ENCODE peak calls at places on chromosomes 5 and 9, in ten cellular contexts. B is right lobe of liver, V is A549, O is lower leg skin, X is endothelial cell of umbilical vein, H is H54, M is Peyer's patch, A is GM12891, U is NB4, W is uterus. L is an unnamed sample.

GRCh38 chr5:133409210-133409674 is 203.1 kb downstream of the FSTL4 start:
- DNase-seq in B (no peak), V (no peak), O (no peak), X (no peak), H (no peak), M (no peak), A (no peak), U (no peak), W (no peak), L (no peak)

GRCh38 chr5:72511371-72512178 is 4.4 kb upstream of the ZNF366 start:
- DNase-seq in B (no peak), V (no peak), O (no peak), X (peak), H (no peak), M (no peak), A (no peak), U (peak), W (no peak), L (no peak)

GRCh38 chr5:35598707-35599370 is 18.8 kb upstream of the SPEF2 start:
- DNase-seq in B (peak), V (peak), O (no peak), X (no peak), H (no peak), M (no peak), A (no peak), U (peak), W (no peak), L (no peak)

GRCh38 chr5:69416180-69416579 is 1.3 kb downstream of the MARVELD2 start:
- DNase-seq in B (no peak), V (no peak), O (no peak), X (no peak), H (no peak), M (no peak), A (no peak), U (no peak), W (no peak), L (no peak)

GRCh38 chr9:37622462-37622861 is 28.3 kb upstream of the FRMPD1 start:
- DNase-seq in B (no peak), V (no peak), O (no peak), X (no peak), H (no peak), M (no peak), A (no peak), U (no peak), W (no peak), L (no peak)

GRCh38 chr5:114910727-114911126 is 259.0 kb downstream of the TRIM36 start:
- DNase-seq in B (no peak), V (no peak), O (no peak), X (no peak), H (no peak), M (no peak), A (no peak), U (no peak), W (no peak), L (no peak)

GRCh38 chr9:95511232-95511951 is 5.4 kb downstream of the PTCH1 start:
- DNase-seq in B (peak), V (peak), O (peak), X (peak), H (peak), M (peak), A (no peak), U (peak), W (no peak), L (peak)

GRCh38 chr5:6850033-6850432 is 136.8 kb downstream of the TENT4A start:
- DNase-seq in B (no peak), V (no peak), O (no peak), X (no peak), H (no peak), M (no peak), A (no peak), U (peak), W (no peak), L (no peak)

GRCh38 chr5:171989276-171989675 is 17.2 kb downstream of the FBXW11 start:
- DNase-seq in B (no peak), V (no peak), O (no peak), X (no peak), H (no peak), M (no peak), A (no peak), U (no peak), W (no peak), L (no peak)

GRCh38 chr5:165882099-165882498 is 2376.7 kb downstream of the MAT2B start:
- DNase-seq in B (no peak), V (no peak), O (no peak), X (no peak), H (no peak), M (no peak), A (no peak), U (no peak), W (no peak), L (no peak)

GRCh38 chr9:127426756-127427155 is 2.6 kb downstream of the ZNF79 start:
- DNase-seq in B (no peak), V (no peak), O (no peak), X (no peak), H (no peak), M (no peak), A (no peak), U (no peak), W (no peak), L (no peak)

GRCh38 chr5:159332800-159333563 is 2.7 kb upstream of the IL12B start:
- DNase-seq in B (no peak), V (no peak), O (no peak), X (no peak), H (no peak), M (no peak), A (no peak), U (peak), W (no peak), L (no peak)

GRCh38 chr5:176536902-176537607 is at the start of gene RNF44:
- DNase-seq in B (peak), V (peak), O (peak), X (peak), H (peak), M (peak), A (peak), U (peak), W (peak), L (peak)
- TF ChIP-seq POLR2A in B (peak), V (peak), O (no peak), X (no peak), H (no peak), M (peak), A (no peak), U (peak), W (peak), L (peak)

DNA sequence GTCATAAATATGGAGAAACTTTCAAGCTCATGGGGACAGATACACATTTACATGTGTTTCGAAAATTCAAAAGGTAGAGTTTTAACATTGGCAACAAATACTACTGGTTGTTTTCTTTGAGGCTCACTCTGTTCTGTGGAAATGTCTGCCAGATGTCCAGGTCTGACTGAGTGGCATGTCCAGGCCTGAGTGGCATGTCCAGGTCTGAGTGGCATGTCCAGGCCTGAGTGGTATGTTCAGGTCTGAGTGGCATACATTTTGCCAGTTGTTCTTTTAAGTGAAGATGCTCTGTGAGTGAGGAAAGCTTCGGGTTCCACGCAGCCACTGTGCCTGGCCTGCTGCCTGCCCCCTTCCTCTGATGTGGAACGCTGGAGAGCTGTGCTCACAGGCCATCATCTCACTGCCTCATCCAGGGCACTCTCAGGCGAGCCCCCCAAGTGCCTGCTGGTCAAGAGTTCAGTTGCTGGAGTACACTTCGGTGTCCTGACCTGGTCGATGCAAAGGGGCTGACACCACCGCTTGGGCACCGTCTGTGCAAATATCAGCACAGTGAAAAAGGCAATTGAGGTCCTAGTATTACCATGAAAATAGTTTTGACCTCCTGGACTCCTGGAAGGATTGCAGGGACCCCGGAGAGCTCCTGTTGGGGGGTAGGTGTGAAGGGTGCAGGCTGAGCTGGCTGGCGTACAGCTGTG is 89.9 kb downstream of the EHMT1 start:
- DNase-seq in B (no peak), V (no peak), O (no peak), X (no peak), H (no peak), M (no peak), A (no peak), U (no peak), W (no peak), L (no peak)
- TF ChIP-seq POLR2A in B (no peak), V (no peak), O (no peak), X (no peak), H (no peak), M (no peak), A (no peak), U (no peak), W (no peak), L (no peak)

DNA sequence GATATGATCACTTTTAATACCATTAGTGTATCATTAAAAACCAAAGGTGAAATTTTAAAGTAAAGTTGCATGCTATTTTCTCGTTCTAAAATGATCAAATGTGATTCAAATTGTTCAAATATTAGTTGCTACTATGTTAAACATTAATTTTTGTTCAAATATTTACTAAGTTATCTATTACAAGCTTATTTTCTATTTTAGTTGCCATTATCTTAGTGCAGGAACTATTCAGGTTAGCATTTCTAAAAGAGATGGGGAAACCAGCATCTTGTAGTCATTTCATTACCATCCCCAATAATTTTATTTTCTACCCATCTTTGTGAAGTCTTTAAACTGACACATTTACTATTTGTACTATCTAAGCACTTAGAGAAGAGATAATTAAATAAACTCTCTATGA is 166.0 kb downstream of the RFX3 start:
- DNase-seq in B (no peak), V (no peak), O (no peak), X (no peak), H (no peak), M (no peak), A (no peak), U (no peak), W (no peak), L (no peak)
- TF ChIP-seq POLR2A in B (no peak), V (no peak), O (no peak), X (no peak), H (no peak), M (no peak), A (no peak), U (no peak), W (no peak), L (no peak)

GRCh38 chr5:140690941-140691924 is at the start of the genes HARS1 and HARS2:
- DNase-seq in B (peak), V (peak), O (peak), X (peak), H (peak), M (peak), A (peak), U (peak), W (peak), L (peak)
- TF ChIP-seq POLR2A in B (peak), V (peak), O (no peak), X (peak), H (peak), M (peak), A (peak), U (peak), W (peak), L (peak)

GRCh38 chr9:92669890-92670708 is at the start of gene IPPK:
- DNase-seq in B (peak), V (peak), O (peak), X (peak), H (peak), M (peak), A (peak), U (peak), W (peak), L (peak)
- TF ChIP-seq POLR2A in B (peak), V (peak), O (no peak), X (peak), H (peak), M (peak), A (peak), U (peak), W (peak), L (peak)

DNA sequence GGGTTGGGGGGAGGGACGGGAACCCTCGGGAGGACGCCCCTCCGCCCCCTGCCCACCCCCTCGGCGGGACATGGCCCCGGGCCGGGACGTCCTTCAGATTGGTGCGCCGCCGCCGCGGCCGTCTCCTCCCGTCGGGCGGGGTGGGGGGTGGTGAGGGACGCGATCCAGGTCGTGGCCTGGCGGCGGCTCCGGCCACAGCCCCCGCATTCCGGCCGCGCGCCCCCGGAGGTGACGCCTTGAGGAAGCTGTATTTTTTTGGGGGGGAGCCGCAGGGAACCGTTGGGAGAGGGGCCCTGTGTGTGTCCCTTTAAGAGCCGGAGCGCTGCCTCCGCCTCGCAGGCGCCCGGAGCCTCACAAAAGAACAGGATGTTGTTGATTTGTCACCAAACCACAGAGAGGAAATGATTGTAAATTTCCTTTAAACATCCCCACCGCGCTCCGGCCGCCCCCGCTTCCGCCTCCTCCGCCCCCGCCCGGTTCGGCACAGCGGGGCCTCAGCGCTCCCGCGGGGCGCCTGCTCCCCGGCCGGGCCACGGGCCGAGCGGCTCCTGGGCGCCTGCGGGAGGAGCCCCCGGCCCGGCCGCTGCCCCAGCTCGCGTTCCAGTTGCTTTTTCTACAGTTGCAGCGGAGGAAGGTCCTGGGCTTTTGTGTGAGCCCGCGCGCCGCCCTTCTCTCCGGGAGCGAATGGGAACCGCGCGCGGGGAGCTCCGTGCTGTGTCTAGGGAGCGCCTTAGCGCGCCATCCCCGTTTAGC is 32.1 kb upstream of the SPRY4 start:
- DNase-seq in B (peak), V (peak), O (peak), X (peak), H (peak), M (peak), A (peak), U (peak), W (peak), L (peak)
- TF ChIP-seq POLR2A in B (peak), V (peak), O (no peak), X (peak), H (peak), M (peak), A (no peak), U (no peak), W (no peak), L (peak)

L was measured in erythroblast.